ENCODE peak calls at places on chromosomes 2 and 18, in ten cellular contexts. R is cardiac muscle cell, D is tibial nerve, P is left ventricle myocardium inferior, M is psoas muscle, H is A549, K is right lobe of liver, Q is stomach, W is upper lobe of right lung, Y is dorsolateral prefrontal cortex. O is an unnamed sample.

GRCh38 chr2:240387669-240388358 is 47.6 kb upstream of the GPC1 start:
- DNase-seq in P (peak), Y (peak), D (peak), R (peak), M (peak), W (no peak), Q (peak), H (peak), K (peak), O (peak)

GRCh38 chr2:46803911-46804670 is 111.5 kb downstream of the MCFD2 start:
- DNase-seq in R (peak), H (no peak), Q (no peak), Y (no peak), P (no peak), D (no peak), M (no peak), K (no peak), W (no peak), O (no peak)

GRCh38 chr2:51581636-51582267 is 549.8 kb upstream of the NRXN1 start:
- DNase-seq in K (no peak), P (no peak), R (no peak), Q (no peak), Y (no peak), D (no peak), W (no peak), M (no peak), H (no peak), O (no peak)

GRCh38 chr18:48802543-48803428 is 148.0 kb downstream of the SMAD7 start:
- DNase-seq in R (no peak), H (no peak), M (no peak), K (peak), Q (peak), D (no peak), W (peak), Y (peak), P (peak), O (peak)

GRCh38 chr2:85981579-85982247 is 92.9 kb upstream of the ST3GAL5 start:
- DNase-seq in Y (no peak), M (no peak), D (no peak), H (no peak), R (no peak), Q (peak), W (no peak), P (no peak), K (no peak), O (no peak)

GRCh38 chr2:69798909-69799526 is 30.4 kb upstream of the GMCL1 start:
- DNase-seq in M (no peak), R (peak), Q (no peak), K (no peak), H (no peak), W (no peak), Y (no peak), P (no peak), D (no peak), O (no peak)

GRCh38 chr2:133936096-133936495 is 317.8 kb upstream of the MGAT5 start:
- DNase-seq in Y (no peak), D (no peak), K (no peak), Q (no peak), H (no peak), W (no peak), M (no peak), P (no peak), R (no peak), O (no peak)

GRCh38 chr2:232951891-232952290 is 61.2 kb downstream of the NGEF start:
- DNase-seq in K (no peak), M (no peak), H (no peak), W (no peak), D (no peak), Q (no peak), P (no peak), R (no peak), Y (no peak), O (no peak)

GRCh38 chr2:96760986-96761832 is 507 bp downstream of the CNNM4 start:
- DNase-seq in Y (no peak), K (peak), R (peak), W (peak), H (no peak), D (no peak), M (no peak), P (no peak), Q (peak), O (peak)

GRCh38 chr18:72672364-72673151 is 128.4 kb upstream of the CBLN2 start:
- DNase-seq in K (no peak), D (no peak), Y (no peak), M (no peak), H (peak), W (no peak), Q (no peak), P (no peak), R (peak), O (no peak)

GRCh38 chr2:171318463-171318934 is 115.3 kb downstream of the METTL8 start:
- DNase-seq in H (no peak), M (no peak), K (no peak), Y (peak), D (no peak), R (peak), W (no peak), Q (no peak), P (no peak), O (no peak)

GRCh38 chr2:218387369-218388194 is 5.5 kb downstream of the SLC11A1 start:
- DNase-seq in W (peak), D (no peak), Y (no peak), P (no peak), R (peak), K (no peak), H (peak), Q (peak), M (peak), O (peak)

GRCh38 chr2:127536707-127537106 is 1.2 kb downstream of the MYO7B start:
- DNase-seq in Y (no peak), M (no peak), P (no peak), Q (no peak), R (no peak), W (no peak), H (no peak), D (no peak), K (no peak), O (no peak)

GRCh38 chr18:22378672-22379282 is 38.9 kb downstream of the CTAGE1 start:
- DNase-seq in K (peak), P (no peak), R (peak), Q (peak), M (no peak), D (no peak), Y (no peak), W (no peak), H (peak), O (no peak)

GRCh38 chr2:36824281-36824680 is 127.8 kb downstream of the VIT start:
- DNase-seq in R (no peak), W (no peak), H (no peak), D (no peak), Q (no peak), Y (no peak), K (no peak), P (no peak), M (no peak), O (no peak)

GRCh38 chr18:24678626-24679025 is 218.2 kb downstream of the HRH4 start:
- DNase-seq in R (no peak), Y (no peak), K (no peak), W (no peak), P (no peak), D (no peak), M (no peak), Q (no peak), H (no peak), O (no peak)

GRCh38 chr2:69947078-69947801 is 14.2 kb downstream of the ASPRV1 start:
- DNase-seq in Y (no peak), P (no peak), Q (no peak), M (no peak), D (no peak), R (no peak), H (no peak), K (no peak), W (no peak), O (no peak)

GRCh38 chr18:23311346-23312103 is 141.6 kb upstream of the RIOK3 start:
- DNase-seq in K (no peak), M (peak), Y (no peak), H (no peak), R (peak), Q (no peak), P (peak), W (no peak), D (peak), O (peak)

GRCh38 chr2:18219676-18220075 is 340.8 kb downstream of the RDH14 start:
- DNase-seq in W (no peak), R (peak), M (no peak), Q (no peak), Y (no peak), D (no peak), H (no peak), P (no peak), K (no peak), O (no peak)

GRCh38 chr18:63890950-63891304 is 3.4 kb downstream of the SERPINB2 start:
- DNase-seq in Q (no peak), D (no peak), K (no peak), Y (no peak), P (no peak), M (no peak), W (no peak), H (peak), R (peak), O (no peak)

GRCh38 chr2:165469417-165469816 is at the start of gene CSRNP3:
- DNase-seq in M (no peak), K (peak), R (peak), D (peak), Y (peak), Q (peak), P (peak), W (no peak), H (peak), O (peak)

GRCh38 chr18:60754413-60754812 is 381.8 kb upstream of the MC4R start:
- DNase-seq in M (no peak), H (no peak), D (no peak), Q (no peak), W (no peak), K (no peak), Y (no peak), R (no peak), P (no peak), O (no peak)

GRCh38 chr18:60755134-60755533 is 382.6 kb upstream of the MC4R start:
- DNase-seq in M (no peak), Q (no peak), D (no peak), H (no peak), Y (no peak), W (no peak), K (no peak), P (no peak), R (no peak), O (no peak)

DNA sequence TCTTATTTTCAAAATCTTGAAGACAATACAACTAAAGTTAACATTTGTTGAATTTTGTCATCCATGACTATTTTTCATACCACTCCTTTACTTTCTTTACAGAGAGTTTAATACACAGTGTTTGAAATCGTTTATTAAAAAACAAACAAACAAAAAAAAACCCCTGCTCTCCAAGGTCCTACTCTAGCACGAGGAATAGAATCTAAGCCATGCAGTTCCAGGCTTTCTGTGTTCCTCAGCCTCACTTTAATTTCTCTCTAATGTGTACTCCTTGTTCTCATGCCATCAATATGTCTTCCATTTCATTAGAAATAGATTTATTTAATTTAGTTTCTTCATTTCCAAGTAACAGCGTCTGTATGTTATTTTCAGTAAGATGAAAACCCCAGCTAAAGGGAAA is 381.2 kb upstream of the MC4R start:
- DNase-seq in W (no peak), K (no peak), M (no peak), H (no peak), Q (no peak), D (no peak), Y (no peak), R (no peak), P (no peak), O (no peak)
- H3K4me3 ChIP-seq in W (no peak), K (no peak), M (no peak), H (no peak), Q (no peak), D (no peak), Y (no peak), R (no peak), P (no peak), O (no peak)

GRCh38 chr2:12705230-12705629 is 11.5 kb upstream of the TRIB2 start:
- DNase-seq in H (no peak), P (no peak), R (peak), D (no peak), Q (no peak), Y (no peak), K (no peak), W (no peak), M (no peak), O (no peak)

GRCh38 chr2:12704378-12704777 is 12.4 kb upstream of the TRIB2 start:
- DNase-seq in Q (no peak), W (no peak), P (no peak), Y (no peak), D (peak), R (peak), H (no peak), K (no peak), M (no peak), O (no peak)

GRCh38 chr2:12701786-12702660 is 14.7 kb upstream of the TRIB2 start:
- DNase-seq in M (no peak), P (no peak), H (no peak), Q (no peak), Y (no peak), W (no peak), D (no peak), K (no peak), R (no peak), O (no peak)

GRCh38 chr2:12700989-12701388 is 15.7 kb upstream of the TRIB2 start:
- DNase-seq in W (no peak), H (no peak), Y (no peak), Q (no peak), M (no peak), P (no peak), K (no peak), R (peak), D (no peak), O (no peak)

DNA sequence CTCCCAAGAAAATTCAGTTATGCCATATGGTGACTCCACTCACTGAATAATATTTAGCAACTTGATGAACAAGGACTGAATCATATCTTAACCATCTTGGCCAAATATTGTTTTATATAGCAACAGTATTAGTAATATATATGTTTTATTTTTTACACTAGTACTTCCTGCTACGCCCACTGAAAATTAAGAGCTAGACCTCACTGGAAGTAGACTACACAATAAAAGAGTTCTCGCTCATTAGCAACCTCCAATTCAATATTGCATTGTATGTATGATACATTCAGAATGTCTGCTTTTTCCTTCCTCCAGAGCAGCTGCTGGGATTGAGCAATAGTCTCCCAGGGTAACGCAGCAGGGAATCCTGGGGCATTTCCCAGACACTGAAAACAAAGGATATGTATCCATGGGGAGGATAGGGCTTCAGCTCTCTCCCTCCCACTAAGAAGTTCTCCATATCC is 14.0 kb upstream of the TRIB2 start:
- DNase-seq in R (peak), D (peak), M (no peak), K (no peak), Q (no peak), P (no peak), Y (no peak), W (no peak), H (no peak), O (no peak)
- TF ChIP-seq CTCF in R (no peak), D (no peak), M (no peak), K (no peak), Q (no peak), P (no peak), Y (no peak), W (no peak), H (no peak), O (no peak)

GRCh38 chr18:13623348-13623747 is 103.0 kb downstream of the FAM210A start:
- DNase-seq in W (no peak), R (no peak), M (no peak), K (no peak), Y (no peak), H (no peak), P (no peak), D (no peak), Q (no peak), O (no peak)
- H3K27ac ChIP-seq in W (no peak), R (no peak), M (no peak), K (no peak), Y (peak), H (no peak), P (no peak), D (no peak), Q (no peak), O (no peak)

GRCh38 chr18:75638223-75638596 is 210.7 kb upstream of the SMIM21 start:
- DNase-seq in H (no peak), Q (no peak), R (peak), M (no peak), P (no peak), K (no peak), Y (no peak), W (no peak), D (peak), O (no peak)
- H3K4me3 ChIP-seq in H (no peak), Q (peak), R (no peak), M (peak), P (peak), K (no peak), Y (peak), W (peak), D (no peak), O (peak)

O was measured in coronary artery.